ENCODE peak calls at places on chromosomes 2 and 18, in nine cellular contexts. K, U, L, F, A, I, H, M and Z are unnamed samples.

GRCh38 chr2:216081487-216082387 is at the start of the genes PECR and TMEM169:
- DNase-seq in K (peak; percentile 32), U (peak; percentile 90), L (peak; percentile 60), F (peak; percentile 77), A (peak; percentile 73), I (peak; percentile 93), H (peak; percentile 70), M (peak; percentile 83), Z (peak; percentile 48)

GRCh38 chr2:102514061-102514785 is 41.2 kb downstream of the SLC9A4 start:
- DNase-seq in K (peak; percentile 91), U (no peak), L (peak; percentile 94), F (no peak), A (no peak), I (no peak), H (peak; percentile 94), M (no peak), Z (peak; percentile 27)

GRCh38 chr2:148984449-148984848 is 54.0 kb upstream of the LYPD6B start:
- DNase-seq in K (no peak), U (no peak), L (no peak), F (no peak), A (no peak), I (no peak), H (no peak), M (no peak), Z (no peak)

GRCh38 chr2:240168041-240168440 is 27.6 kb upstream of the OTOS start:
- DNase-seq in K (no peak), U (no peak), L (no peak), F (no peak), A (no peak), I (no peak), H (no peak), M (no peak), Z (no peak)

GRCh38 chr18:61531182-61531581 is 198.0 kb downstream of the CDH20 start:
- DNase-seq in K (no peak), U (no peak), L (no peak), F (no peak), A (no peak), I (no peak), H (peak; percentile 22), M (no peak), Z (no peak)

GRCh38 chr18:45910405-45911023 is 56.6 kb downstream of the EPG5 start:
- DNase-seq in K (peak; percentile 5), U (peak; percentile 64), L (peak; percentile 66), F (peak; percentile 66), A (no peak), I (peak; percentile 71), H (peak; percentile 57), M (peak; percentile 41), Z (no peak)

GRCh38 chr2:174442546-174443510 is 44.0 kb downstream of the GPR155 start:
- DNase-seq in K (peak; percentile 83), U (no peak), L (peak; percentile 77), F (no peak), A (no peak), I (peak; percentile 2), H (peak; percentile 85), M (no peak), Z (no peak)

GRCh38 chr2:58899692-58900091 is 658.6 kb upstream of the FANCL start:
- DNase-seq in K (peak; percentile 44), U (no peak), L (peak; percentile 58), F (no peak), A (no peak), I (no peak), H (no peak), M (no peak), Z (no peak)

GRCh38 chr2:223092667-223093066 is 40.7 kb downstream of the KCNE4 start:
- DNase-seq in K (no peak), U (no peak), L (no peak), F (no peak), A (no peak), I (peak; percentile 26), H (no peak), M (no peak), Z (no peak)

GRCh38 chr2:13193075-13193474 is 476.3 kb downstream of the TRIB2 start:
- DNase-seq in K (peak; percentile 5), U (no peak), L (peak; percentile 16), F (no peak), A (no peak), I (no peak), H (no peak), M (no peak), Z (no peak)

GRCh38 chr2:24886640-24887324 is 33.3 kb downstream of the ADCY3 start:
- DNase-seq in K (peak; percentile 7), U (no peak), L (no peak), F (no peak), A (no peak), I (no peak), H (no peak), M (no peak), Z (no peak)

GRCh38 chr2:61855178-61855523 is 1.3 kb upstream of the FAM161A start:
- DNase-seq in K (peak; percentile 17), U (no peak), L (peak; percentile 43), F (no peak), A (peak; percentile 20), I (peak; percentile 51), H (no peak), M (peak; percentile 44), Z (no peak)

GRCh38 chr2:232543928-232544631 is 4.6 kb downstream of the CHRNG start:
- DNase-seq in K (no peak), U (no peak), L (no peak), F (no peak), A (peak; percentile 8), I (no peak), H (no peak), M (no peak), Z (no peak)

GRCh38 chr18:48753741-48754140 is 197.0 kb downstream of the SMAD7 start:
- DNase-seq in K (peak; percentile 33), U (no peak), L (peak; percentile 15), F (no peak), A (no peak), I (no peak), H (no peak), M (no peak), Z (no peak)

GRCh38 chr2:149393647-149394046 is 63.3 kb downstream of the LYPD6 start:
- DNase-seq in K (no peak), U (no peak), L (no peak), F (no peak), A (no peak), I (no peak), H (no peak), M (no peak), Z (no peak)

GRCh38 chr2:169221745-169222369 is 140.5 kb downstream of the LRP2 start:
- DNase-seq in K (peak; percentile 8), U (no peak), L (peak; percentile 48), F (no peak), A (no peak), I (no peak), H (peak; percentile 56), M (no peak), Z (no peak)

GRCh38 chr2:134670955-134671354 is 47.8 kb downstream of the TMEM163 start:
- DNase-seq in K (no peak), U (no peak), L (no peak), F (no peak), A (no peak), I (no peak), H (no peak), M (peak; percentile 95), Z (no peak)

GRCh38 chr18:76688724-76689472 is 133.5 kb upstream of the ZNF236 start:
- DNase-seq in K (no peak), U (no peak), L (no peak), F (no peak), A (no peak), I (no peak), H (no peak), M (no peak), Z (no peak)

GRCh38 chr18:76686737-76687231 is 135.6 kb upstream of the ZNF236 start:
- DNase-seq in K (peak; percentile 70), U (peak; percentile 68), L (peak; percentile 68), F (no peak), A (peak; percentile 91), I (peak; percentile 73), H (peak; percentile 75), M (peak; percentile 61), Z (no peak)

GRCh38 chr18:76691800-76692199 is 130.6 kb upstream of the ZNF236 start:
- DNase-seq in K (no peak), U (no peak), L (no peak), F (no peak), A (no peak), I (no peak), H (peak; percentile 19), M (no peak), Z (no peak)

GRCh38 chr18:76687271-76688006 is 134.9 kb upstream of the ZNF236 start:
- DNase-seq in K (peak; percentile 80), U (peak; percentile 55), L (peak; percentile 56), F (no peak), A (peak; percentile 77), I (no peak), H (no peak), M (no peak), Z (no peak)

DNA sequence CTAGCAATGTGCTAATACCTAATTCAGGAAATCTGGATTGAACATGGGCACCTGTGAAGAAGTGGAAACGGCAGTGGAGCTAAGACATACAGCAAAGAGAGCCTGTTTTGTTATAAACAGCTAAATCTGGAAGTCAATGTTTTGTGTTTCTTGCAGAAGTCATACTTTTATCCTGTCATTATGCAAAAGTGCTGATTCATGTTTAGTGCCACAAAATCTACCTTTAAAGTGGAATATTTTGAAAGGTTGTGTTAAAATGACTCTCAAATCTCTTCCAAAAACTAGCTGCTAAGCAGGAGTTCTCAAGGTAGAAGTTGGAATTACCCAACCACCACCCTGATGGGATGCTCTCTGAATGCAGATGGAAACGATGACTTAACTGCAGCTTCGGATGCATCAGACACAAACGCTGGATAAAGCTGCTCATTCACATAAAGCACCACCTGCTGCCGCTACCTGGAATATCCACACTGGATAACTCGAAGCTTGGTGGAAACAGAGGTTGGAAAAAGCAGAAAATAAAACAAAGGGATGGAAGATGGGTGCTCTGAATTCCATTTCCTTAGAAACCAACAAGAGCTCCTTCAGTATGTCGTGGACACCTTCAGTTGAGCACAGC is 132.6 kb upstream of the ZNF236 start:
- DNase-seq in K (no peak), U (no peak), L (no peak), F (no peak), A (no peak), I (peak; percentile 25), H (no peak), M (no peak), Z (no peak)
- TF ChIP-seq CTCF in K (no peak), U (no peak), L (no peak), F (no peak), A (peak; percentile 13), I (peak; percentile 20), H (no peak), M (no peak), Z (no peak)

GRCh38 chr2:236176417-236176816 is 8.2 kb upstream of the GBX2 start:
- DNase-seq in K (no peak), U (peak; percentile 71), L (no peak), F (no peak), A (no peak), I (peak; percentile 79), H (peak; percentile 58), M (no peak), Z (no peak)
- TF ChIP-seq CTCF in K (peak; percentile 66), U (peak; percentile 57), L (peak; percentile 69), F (no peak), A (no peak), I (peak; percentile 85), H (peak; percentile 75), M (peak; percentile 24), Z (no peak)

GRCh38 chr2:84257871-84258270 is 201.2 kb downstream of the SUCLG1 start:
- DNase-seq in K (no peak), U (no peak), L (no peak), F (no peak), A (no peak), I (peak; percentile 48), H (no peak), M (no peak), Z (no peak)
- TF ChIP-seq CTCF in K (no peak), U (peak; percentile 7), L (no peak), F (no peak), A (no peak), I (peak; percentile 54), H (no peak), M (no peak), Z (no peak)

GRCh38 chr2:23414876-23415275 is 29.9 kb downstream of the KLHL29 start:
- DNase-seq in K (no peak), U (no peak), L (no peak), F (no peak), A (no peak), I (peak; percentile 32), H (no peak), M (no peak), Z (no peak)
- TF ChIP-seq CTCF in K (peak; percentile 9), U (peak; percentile 26), L (peak; percentile 31), F (no peak), A (no peak), I (peak; percentile 36), H (no peak), M (no peak), Z (no peak)